ENCODE peak calls at places on chromosomes 2 and 18, in seven cellular contexts. Z, F, A, B, W, D and U are unnamed samples.

GRCh38 chr2:200042944-200043343 is 87.6 kb downstream of the MAIP1 start:
- DNase-seq in D (no peak), A (no peak), F (no peak), B (no peak), W (no peak), Z (no peak), U (no peak)

GRCh38 chr2:120379916-120380893 is 34.3 kb downstream of the INHBB start:
- DNase-seq in F (no peak), D (no peak), B (no peak), W (no peak), Z (no peak), A (no peak), U (no peak)

GRCh38 chr18:43875496-43875895 is 598.2 kb upstream of the SYT4 start:
- DNase-seq in F (no peak), D (no peak), W (no peak), Z (no peak), A (no peak), B (no peak), U (no peak)

GRCh38 chr2:48411030-48411429 is 118.9 kb upstream of the STON1 start:
- DNase-seq in F (no peak), Z (no peak), B (no peak), A (no peak), W (no peak), D (no peak), U (no peak)

GRCh38 chr18:63907649-63908048 is at the start of gene SERPINB10:
- DNase-seq in F (no peak), W (no peak), B (no peak), D (no peak), A (no peak), Z (no peak), U (no peak)

GRCh38 chr2:224555823-224556366 is 29.3 kb downstream of the CUL3 start:
- DNase-seq in F (no peak), A (no peak), W (no peak), D (no peak), B (no peak), Z (no peak), U (no peak)

GRCh38 chr2:12721571-12722444 is 5.1 kb downstream of the TRIB2 start:
- DNase-seq in D (no peak), W (no peak), F (no peak), B (no peak), Z (no peak), A (no peak), U (no peak)

GRCh38 chr2:169415233-169415748 is 53.0 kb upstream of the LRP2 start:
- DNase-seq in B (no peak), F (no peak), A (no peak), D (no peak), W (no peak), Z (no peak), U (no peak)

GRCh38 chr18:36328916-36329315 is 31.4 kb downstream of the FHOD3 start:
- DNase-seq in F (no peak), B (no peak), D (no peak), W (no peak), A (no peak), Z (no peak), U (no peak)

GRCh38 chr2:121695179-121695451 is 41.6 kb downstream of the NIFK start:
- DNase-seq in B (no peak), D (no peak), Z (peak; percentile 18), F (no peak), W (no peak), A (no peak), U (no peak)

GRCh38 chr2:134146161-134146560 is 107.7 kb upstream of the MGAT5 start:
- DNase-seq in W (no peak), D (no peak), F (no peak), Z (no peak), B (no peak), A (no peak), U (no peak)

GRCh38 chr2:69095246-69095645 is 82.3 kb downstream of the ANTXR1 start:
- DNase-seq in W (no peak), A (no peak), B (no peak), Z (no peak), F (no peak), D (no peak), U (no peak)

GRCh38 chr2:177127821-177128220 is 84.8 kb upstream of the HNRNPA3 start:
- DNase-seq in Z (no peak), F (peak; percentile 13), B (no peak), A (no peak), D (no peak), W (no peak), U (no peak)

GRCh38 chr2:195498839-195499490 is 158.1 kb upstream of the SLC39A10 start:
- DNase-seq in W (no peak), B (no peak), F (no peak), D (no peak), Z (no peak), A (no peak), U (no peak)

GRCh38 chr2:195495356-195495755 is 161.7 kb upstream of the SLC39A10 start:
- DNase-seq in A (no peak), Z (no peak), B (no peak), D (no peak), W (no peak), F (no peak), U (no peak)

GRCh38 chr2:195495966-195496365 is 161.1 kb upstream of the SLC39A10 start:
- DNase-seq in F (no peak), B (no peak), A (no peak), D (no peak), W (no peak), Z (no peak), U (no peak)

GRCh38 chr2:195498176-195498575 is 158.8 kb upstream of the SLC39A10 start:
- DNase-seq in Z (no peak), F (peak; percentile 70), B (peak; percentile 57), W (no peak), D (peak; percentile 38), A (peak; percentile 33), U (no peak)

GRCh38 chr2:195496991-195497390 is 160.0 kb upstream of the SLC39A10 start:
- DNase-seq in W (no peak), Z (no peak), A (no peak), F (no peak), B (no peak), D (no peak), U (no peak)
- H3K4me1 ChIP-seq in W (no peaks in the 10 kb centered on the region), Z (no peaks in the 10 kb centered on the region), A (no peaks in the 10 kb centered on the region), F (no peaks in the 10 kb centered on the region), B (no peaks in the 10 kb centered on the region), D (no peaks in the 10 kb centered on the region), U (no peaks in the 10 kb centered on the region)

DNA sequence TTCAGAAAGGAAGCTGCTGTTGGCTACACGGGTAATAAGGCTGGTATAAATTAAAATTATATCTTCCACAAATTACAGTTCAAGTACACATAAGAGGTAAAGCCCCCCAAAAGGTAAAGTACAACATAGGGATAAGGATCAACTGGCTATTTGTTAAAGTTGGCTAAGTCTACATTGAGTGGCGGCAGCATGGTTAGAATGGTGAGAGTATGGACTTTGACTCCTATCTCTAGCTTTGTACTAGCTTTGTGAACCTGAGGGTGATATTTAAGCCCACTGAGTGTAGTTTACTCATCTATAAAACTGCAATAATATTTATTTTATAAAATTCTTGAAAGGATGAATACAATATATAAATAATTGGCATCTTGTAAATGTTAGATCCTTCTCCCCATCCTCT is 542.8 kb downstream of the DSC3 start:
- DNase-seq in B (no peak), A (no peak), D (no peak), F (no peak), Z (no peak), W (no peak), U (no peak)
- TF ChIP-seq POLR2AphosphoS5 in B (no peak), A (no peak), D (no peak), F (no peak), Z (no peak), W (no peak), U (no peak)

GRCh38 chr18:53380063-53380639 is 844.3 kb downstream of the MBD2 start:
- DNase-seq in D (peak; percentile 9), A (peak; percentile 19), F (peak; percentile 70), Z (no peak), B (no peak), W (peak; percentile 22), U (no peak)
- TF ChIP-seq CTCF in D (no peak), A (peak; percentile 35), F (peak; percentile 74), Z (no peak), B (no peak), W (peak; percentile 60), U (peak; percentile 26)

GRCh38 chr2:72959995-72960981 is 43.0 kb downstream of the EMX1 start:
- DNase-seq in A (no peak), F (no peak), W (no peak), B (no peak), Z (no peak), D (no peak), U (no peak)

GRCh38 chr2:72961036-72961720 is 43.9 kb downstream of the EMX1 start:
- DNase-seq in Z (no peak), D (no peak), B (no peak), F (no peak), W (no peak), A (no peak), U (no peak)

GRCh38 chr2:72962911-72963310 is 45.6 kb downstream of the EMX1 start:
- DNase-seq in F (no peak), A (no peak), Z (no peak), W (no peak), D (no peak), B (no peak), U (no peak)

GRCh38 chr2:72963423-72964145 is 46.3 kb downstream of the EMX1 start:
- DNase-seq in W (no peak), A (no peak), Z (no peak), B (no peak), F (peak; percentile 95), D (peak; percentile 14), U (no peak)

DNA sequence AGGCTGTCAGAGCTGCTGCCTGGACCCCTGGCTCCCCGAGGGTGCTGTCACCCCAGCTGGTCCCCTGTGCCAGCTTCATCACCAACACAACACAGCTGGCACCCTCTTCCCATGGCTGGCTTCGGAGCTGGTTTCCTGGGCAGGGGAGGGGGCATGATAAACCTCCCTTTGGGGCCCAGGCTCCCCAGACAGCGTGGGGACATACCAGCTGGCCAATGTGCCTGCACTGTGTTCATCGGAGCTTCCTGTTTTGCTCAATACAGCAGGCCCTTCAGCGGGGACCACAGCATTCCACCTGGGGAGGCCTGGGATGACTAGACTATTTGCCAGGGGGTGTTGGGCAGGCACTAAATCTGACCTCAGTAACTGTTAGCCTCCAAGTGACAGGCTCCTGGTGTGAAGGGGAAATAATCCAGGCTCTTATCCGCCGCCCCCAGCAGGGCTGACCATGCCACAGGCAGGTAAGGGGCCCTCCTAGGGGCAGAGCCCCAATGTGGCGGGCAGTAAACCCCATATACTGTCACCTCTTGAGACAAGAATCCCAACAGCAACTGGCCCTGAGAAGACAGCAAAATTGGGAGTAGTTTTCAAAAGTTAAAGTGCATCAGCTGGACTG is 44.6 kb downstream of the EMX1 start:
- DNase-seq in A (no peak), B (no peak), F (no peak), W (no peak), Z (no peak), D (no peak), U (no peak)
- H3K4me1 ChIP-seq in A (no peaks in the 10 kb centered on the region), B (no peaks in the 10 kb centered on the region), F (peaks cover 26% of the 10 kb centered on the region), W (no peaks in the 10 kb centered on the region), Z (no peaks in the 10 kb centered on the region), D (no peaks in the 10 kb centered on the region), U (no peaks in the 10 kb centered on the region)